ENCODE peak calls at places on chromosomes 5 and 9, in eight cellular contexts. One of them, this sample, is unnamed.

GRCh38 chr9:98191615-98192502 is 578 bp downstream of the CORO2A start:
- DNase-seq in Panc1: no peak
- DNase-seq in stomach: peak
- DNase-seq in transverse colon: peak
- DNase-seq in HCT116: no peak
- DNase-seq in K562: peak
- DNase-seq in spleen: peak
- DNase-seq in HepG2: no peak
- DNase-seq in this sample: peak

GRCh38 chr9:130893250-130894101 is 3.1 kb downstream of the QRFP start:
- DNase-seq in Panc1: no peak
- DNase-seq in stomach: peak
- DNase-seq in transverse colon: peak
- DNase-seq in HCT116: no peak
- DNase-seq in K562: peak
- DNase-seq in spleen: peak
- DNase-seq in HepG2: no peak
- DNase-seq in this sample: no peak

GRCh38 chr9:129619787-129620668 is 873 bp downstream of the C9orf50 start:
- DNase-seq in Panc1: no peak
- DNase-seq in stomach: no peak
- DNase-seq in transverse colon: no peak
- DNase-seq in HCT116: no peak
- DNase-seq in K562: peak
- DNase-seq in spleen: peak
- DNase-seq in HepG2: no peak
- DNase-seq in this sample: peak

GRCh38 chr5:62011072-62011664 is 294.8 kb upstream of the KIF2A start:
- DNase-seq in Panc1: no peak
- DNase-seq in stomach: no peak
- DNase-seq in transverse colon: no peak
- DNase-seq in HCT116: no peak
- DNase-seq in K562: no peak
- DNase-seq in spleen: no peak
- DNase-seq in HepG2: no peak
- DNase-seq in this sample: peak

GRCh38 chr5:35183243-35183955 is 46.9 kb downstream of the PRLR start:
- DNase-seq in Panc1: peak
- DNase-seq in stomach: peak
- DNase-seq in transverse colon: peak
- DNase-seq in HCT116: peak
- DNase-seq in K562: peak
- DNase-seq in spleen: no peak
- DNase-seq in HepG2: peak
- DNase-seq in this sample: peak

GRCh38 chr5:179766021-179766725 is 27.6 kb upstream of the LTC4S start:
- DNase-seq in Panc1: no peak
- DNase-seq in stomach: no peak
- DNase-seq in transverse colon: no peak
- DNase-seq in HCT116: no peak
- DNase-seq in K562: peak
- DNase-seq in spleen: peak
- DNase-seq in HepG2: no peak
- DNase-seq in this sample: no peak

GRCh38 chr5:132389453-132390286 is 20.2 kb downstream of the SLC22A5 start:
- DNase-seq in Panc1: peak
- DNase-seq in stomach: peak
- DNase-seq in transverse colon: peak
- DNase-seq in HCT116: peak
- DNase-seq in K562: no peak
- DNase-seq in spleen: no peak
- DNase-seq in HepG2: no peak
- DNase-seq in this sample: no peak

GRCh38 chr9:125558453-125559084 is 148.4 kb downstream of the MAPKAP1 start:
- DNase-seq in Panc1: peak
- DNase-seq in stomach: peak
- DNase-seq in transverse colon: peak
- DNase-seq in HCT116: peak
- DNase-seq in K562: peak
- DNase-seq in spleen: no peak
- DNase-seq in HepG2: peak
- DNase-seq in this sample: peak

GRCh38 chr9:76415731-76416130 is 21.5 kb upstream of the RFK start:
- DNase-seq in Panc1: no peak
- DNase-seq in stomach: peak
- DNase-seq in transverse colon: no peak
- DNase-seq in HCT116: no peak
- DNase-seq in K562: no peak
- DNase-seq in spleen: no peak
- DNase-seq in HepG2: no peak
- DNase-seq in this sample: no peak

GRCh38 chr9:136437839-136438547 is 1.7 kb downstream of the INPP5E start:
- DNase-seq in Panc1: no peak
- DNase-seq in stomach: no peak
- DNase-seq in transverse colon: no peak
- DNase-seq in HCT116: no peak
- DNase-seq in K562: no peak
- DNase-seq in spleen: no peak
- DNase-seq in HepG2: no peak
- DNase-seq in this sample: no peak

GRCh38 chr5:75042511-75042910 is 9.8 kb downstream of the GCNT4 start:
- DNase-seq in Panc1: no peak
- DNase-seq in stomach: no peak
- DNase-seq in transverse colon: no peak
- DNase-seq in HCT116: no peak
- DNase-seq in K562: no peak
- DNase-seq in spleen: no peak
- DNase-seq in HepG2: no peak
- DNase-seq in this sample: no peak

GRCh38 chr5:24681106-24681505 is 36.3 kb upstream of the CDH10 start:
- DNase-seq in Panc1: no peak
- DNase-seq in stomach: no peak
- DNase-seq in transverse colon: no peak
- DNase-seq in HCT116: no peak
- DNase-seq in K562: no peak
- DNase-seq in spleen: no peak
- DNase-seq in HepG2: no peak
- DNase-seq in this sample: no peak

GRCh38 chr9:121055642-121056143 is 5.6 kb upstream of the C5 start:
- DNase-seq in Panc1: no peak
- DNase-seq in stomach: no peak
- DNase-seq in transverse colon: no peak
- DNase-seq in HCT116: no peak
- DNase-seq in K562: peak
- DNase-seq in spleen: no peak
- DNase-seq in HepG2: peak
- DNase-seq in this sample: peak

GRCh38 chr5:136192015-136192525 is 892 bp downstream of the SMIM32 start:
- DNase-seq in Panc1: no peak
- DNase-seq in stomach: no peak
- DNase-seq in transverse colon: no peak
- DNase-seq in HCT116: no peak
- DNase-seq in K562: no peak
- DNase-seq in spleen: peak
- DNase-seq in HepG2: no peak
- DNase-seq in this sample: peak

GRCh38 chr5:9166202-9167147 is 379.4 kb downstream of the SEMA5A start:
- DNase-seq in Panc1: no peak
- DNase-seq in stomach: no peak
- DNase-seq in transverse colon: no peak
- DNase-seq in HCT116: no peak
- DNase-seq in K562: no peak
- DNase-seq in spleen: no peak
- DNase-seq in HepG2: no peak
- DNase-seq in this sample: no peak

GRCh38 chr5:140977003-140977402 is 10.7 kb downstream of the PCDHAC2 start:
- DNase-seq in Panc1: no peak
- DNase-seq in stomach: no peak
- DNase-seq in transverse colon: no peak
- DNase-seq in HCT116: no peak
- DNase-seq in K562: no peak
- DNase-seq in spleen: no peak
- DNase-seq in HepG2: no peak
- DNase-seq in this sample: no peak

GRCh38 chr5:78483809-78484521 is 123.5 kb downstream of the SCAMP1 start:
- DNase-seq in Panc1: no peak
- DNase-seq in stomach: no peak
- DNase-seq in transverse colon: no peak
- DNase-seq in HCT116: no peak
- DNase-seq in K562: peak
- DNase-seq in spleen: no peak
- DNase-seq in HepG2: no peak
- DNase-seq in this sample: no peak

GRCh38 chr9:37801287-37801850 is 772 bp downstream of the DCAF10 start:
- DNase-seq in Panc1: no peak
- DNase-seq in stomach: peak
- DNase-seq in transverse colon: peak
- DNase-seq in HCT116: no peak
- DNase-seq in K562: peak
- DNase-seq in spleen: peak
- DNase-seq in HepG2: no peak
- DNase-seq in this sample: peak

GRCh38 chr5:178685386-178686059 is 44.9 kb downstream of the ZNF354A start:
- DNase-seq in Panc1: no peak
- DNase-seq in stomach: no peak
- DNase-seq in transverse colon: no peak
- DNase-seq in HCT116: no peak
- DNase-seq in K562: no peak
- DNase-seq in spleen: no peak
- DNase-seq in HepG2: no peak
- DNase-seq in this sample: no peak

GRCh38 chr5:107604990-107605389 is 65.7 kb downstream of the EFNA5 start:
- DNase-seq in Panc1: no peak
- DNase-seq in stomach: no peak
- DNase-seq in transverse colon: no peak
- DNase-seq in HCT116: no peak
- DNase-seq in K562: no peak
- DNase-seq in spleen: no peak
- DNase-seq in HepG2: no peak
- DNase-seq in this sample: peak

GRCh38 chr5:102222772-102223171 is 73.3 kb downstream of the SLCO4C1 start:
- DNase-seq in Panc1: no peak
- DNase-seq in stomach: no peak
- DNase-seq in transverse colon: no peak
- DNase-seq in HCT116: no peak
- DNase-seq in K562: no peak
- DNase-seq in spleen: no peak
- DNase-seq in HepG2: peak
- DNase-seq in this sample: no peak

GRCh38 chr5:13831236-13831810 is 113.2 kb downstream of the DNAH5 start:
- DNase-seq in Panc1: no peak
- DNase-seq in stomach: no peak
- DNase-seq in transverse colon: no peak
- DNase-seq in HCT116: no peak
- DNase-seq in K562: no peak
- DNase-seq in spleen: no peak
- DNase-seq in HepG2: no peak
- DNase-seq in this sample: peak

GRCh38 chr9:136644343-136644592 is 18.4 kb upstream of the EGFL7 start:
- DNase-seq in Panc1: no peak
- DNase-seq in stomach: peak
- DNase-seq in transverse colon: peak
- DNase-seq in HCT116: no peak
- DNase-seq in K562: peak
- DNase-seq in spleen: no peak
- DNase-seq in HepG2: no peak
- DNase-seq in this sample: no peak

GRCh38 chr9:13078164-13078563 is 201.3 kb downstream of the MPDZ start:
- DNase-seq in Panc1: no peak
- DNase-seq in stomach: no peak
- DNase-seq in transverse colon: no peak
- DNase-seq in HCT116: no peak
- DNase-seq in K562: no peak
- DNase-seq in spleen: no peak
- DNase-seq in HepG2: no peak
- DNase-seq in this sample: no peak

GRCh38 chr9:134631881-134632280 is 9.7 kb upstream of the COL5A1 start:
- DNase-seq in Panc1: no peak
- DNase-seq in stomach: no peak
- DNase-seq in transverse colon: no peak
- DNase-seq in HCT116: no peak
- DNase-seq in K562: no peak
- DNase-seq in spleen: peak
- DNase-seq in HepG2: no peak
- DNase-seq in this sample: no peak

DNA sequence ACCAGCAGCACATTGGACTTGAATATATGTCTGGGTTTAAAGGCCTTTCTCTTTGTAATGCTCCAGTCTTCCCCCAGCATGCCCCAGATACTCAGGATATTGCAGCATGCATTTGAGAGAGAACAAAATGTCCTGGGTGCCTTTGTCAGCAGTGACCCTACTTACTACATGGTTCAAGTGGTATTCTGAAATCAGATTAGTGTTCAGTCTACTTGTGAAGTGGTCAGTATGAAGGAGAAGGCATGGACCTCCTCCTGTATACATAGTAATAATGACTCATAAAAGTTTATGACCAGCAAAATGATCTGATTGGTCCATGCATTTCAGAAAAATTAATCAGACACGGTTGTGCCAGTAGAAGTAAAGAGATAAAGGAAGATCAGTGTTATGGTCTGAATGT is 25.4 kb downstream of the GPR21 start:
- DNase-seq in Panc1: no peak
- DNase-seq in stomach: no peak
- DNase-seq in transverse colon: no peak
- DNase-seq in HCT116: no peak
- DNase-seq in K562: no peak
- DNase-seq in spleen: no peak
- DNase-seq in HepG2: no peak
- DNase-seq in this sample: no peak
- TF ChIP-seq POLR2AphosphoS5 in Panc1: no peak
- TF ChIP-seq POLR2AphosphoS5 in stomach: peak
- TF ChIP-seq POLR2AphosphoS5 in transverse colon: no peak
- TF ChIP-seq POLR2AphosphoS5 in HCT116: no peak
- TF ChIP-seq POLR2AphosphoS5 in K562: no peak
- TF ChIP-seq POLR2AphosphoS5 in spleen: peak
- TF ChIP-seq POLR2AphosphoS5 in HepG2: no peak
- TF ChIP-seq POLR2AphosphoS5 in this sample: no peak

GRCh38 chr5:150446583-150446982 is 3.0 kb downstream of the RPS14 start:
- DNase-seq in Panc1: no peak
- DNase-seq in stomach: no peak
- DNase-seq in transverse colon: no peak
- DNase-seq in HCT116: no peak
- DNase-seq in K562: no peak
- DNase-seq in spleen: no peak
- DNase-seq in HepG2: no peak
- DNase-seq in this sample: no peak
- TF ChIP-seq POLR2AphosphoS5 in Panc1: no peak
- TF ChIP-seq POLR2AphosphoS5 in stomach: no peak
- TF ChIP-seq POLR2AphosphoS5 in transverse colon: no peak
- TF ChIP-seq POLR2AphosphoS5 in HCT116: no peak
- TF ChIP-seq POLR2AphosphoS5 in K562: peak
- TF ChIP-seq POLR2AphosphoS5 in spleen: no peak
- TF ChIP-seq POLR2AphosphoS5 in HepG2: peak
- TF ChIP-seq POLR2AphosphoS5 in this sample: peak

GRCh38 chr9:123745933-123746332 is 184.0 kb downstream of the DENND1A start:
- DNase-seq in Panc1: no peak
- DNase-seq in stomach: no peak
- DNase-seq in transverse colon: no peak
- DNase-seq in HCT116: no peak
- DNase-seq in K562: no peak
- DNase-seq in spleen: no peak
- DNase-seq in HepG2: no peak
- DNase-seq in this sample: no peak
- TF ChIP-seq POLR2AphosphoS5 in Panc1: no peak
- TF ChIP-seq POLR2AphosphoS5 in stomach: no peak
- TF ChIP-seq POLR2AphosphoS5 in transverse colon: no peak
- TF ChIP-seq POLR2AphosphoS5 in HCT116: no peak
- TF ChIP-seq POLR2AphosphoS5 in K562: no peak
- TF ChIP-seq POLR2AphosphoS5 in spleen: no peak
- TF ChIP-seq POLR2AphosphoS5 in HepG2: no peak
- TF ChIP-seq POLR2AphosphoS5 in this sample: no peak

GRCh38 chr9:122366074-122366672 is 4.7 kb upstream of the PTGS1 start:
- DNase-seq in Panc1: no peak
- DNase-seq in stomach: no peak
- DNase-seq in transverse colon: no peak
- DNase-seq in HCT116: no peak
- DNase-seq in K562: no peak
- DNase-seq in spleen: peak
- DNase-seq in HepG2: no peak
- DNase-seq in this sample: no peak
- TF ChIP-seq POLR2AphosphoS5 in Panc1: no peak
- TF ChIP-seq POLR2AphosphoS5 in stomach: no peak
- TF ChIP-seq POLR2AphosphoS5 in transverse colon: no peak
- TF ChIP-seq POLR2AphosphoS5 in HCT116: no peak
- TF ChIP-seq POLR2AphosphoS5 in K562: no peak
- TF ChIP-seq POLR2AphosphoS5 in spleen: no peak
- TF ChIP-seq POLR2AphosphoS5 in HepG2: no peak
- TF ChIP-seq POLR2AphosphoS5 in this sample: no peak

This sample was measured in GM23338.